ENCODE peak calls at places on chromosomes 11 and 22, in five cellular contexts. J is hippocampal formation, N is left lobe of liver, Y is HEK293T, X is activated T-cell treated with anti-CD3 and anti-CD28 coated beads for 1 hour. G is an unnamed sample.

GRCh38 chr11:48169706-48170105 is 46.9 kb upstream of the OR4B1 start:
- DNase-seq in X (no peak), J (no peak), N (no peak), Y (no peak), G (no peak)

GRCh38 chr11:21588754-21589153 is 604.1 kb upstream of the ANO5 start:
- DNase-seq in X (no peak), N (no peak), J (no peak), Y (no peak), G (no peak)

GRCh38 chr22:45770506-45770905 is 98.9 kb downstream of the ATXN10 start:
- DNase-seq in N (no peak), Y (no peak), X (no peak), J (no peak), G (no peak)

GRCh38 chr11:11513438-11513837 is 108.4 kb downstream of the GALNT18 start:
- DNase-seq in N (no peak), Y (no peak), J (no peak), X (no peak), G (no peak)

GRCh38 chr22:38513063-38513462 is 7.0 kb upstream of the DDX17 start:
- DNase-seq in Y (peak; percentile 45), N (no peak), J (no peak), X (peak; percentile 15), G (peak; percentile 67)

GRCh38 chr11:9657531-9657930 is 6.3 kb upstream of the SWAP70 start:
- DNase-seq in N (no peak), Y (no peak), J (no peak), X (no peak), G (no peak)

GRCh38 chr11:118531597-118532084 is 649 bp downstream of the TMEM25 start:
- DNase-seq in J (no peak), X (no peak), N (no peak), Y (peak; percentile 49), G (no peak)

GRCh38 chr11:123035831-123036230 is 26.1 kb downstream of the HSPA8 start:
- DNase-seq in J (no peak), X (no peak), Y (no peak), N (no peak), G (no peak)

GRCh38 chr11:64436025-64436424 is 77.1 kb downstream of the RPS6KA4 start:
- DNase-seq in X (no peak), Y (no peak), J (no peak), N (no peak), G (no peak)

GRCh38 chr11:67371549-67372231 is 1.7 kb downstream of the CLCF1 start:
- DNase-seq in J (no peak), N (no peak), X (no peak), Y (peak; percentile 65), G (peak; percentile 79)

GRCh38 chr11:1222491-1223345 is at the start of gene MUC5B:
- DNase-seq in N (no peak), J (no peak), Y (no peak), X (no peak), G (no peak)

GRCh38 chr11:68598816-68599653 is 85.3 kb upstream of the GAL start:
- DNase-seq in N (no peak), X (no peak), Y (no peak), J (no peak), G (no peak)

GRCh38 chr11:118635237-118635591 is 27.8 kb downstream of the PHLDB1 start:
- DNase-seq in J (no peak), N (no peak), Y (peak; percentile 36), X (no peak), G (no peak)

GRCh38 chr11:15124528-15124927 is 9.8 kb downstream of the INSC start:
- DNase-seq in J (no peak), X (no peak), Y (no peak), N (no peak), G (no peak)

GRCh38 chr11:46504817-46505613 is 88.8 kb downstream of the AMBRA1 start:
- DNase-seq in X (no peak), J (no peak), Y (no peak), N (no peak), G (no peak)

GRCh38 chr22:49961601-49962011 is 1.0 kb downstream of the PIM3 start:
- DNase-seq in Y (no peak), N (no peak), J (no peak), X (no peak), G (no peak)

GRCh38 chr11:8357505-8357888 is 93.8 kb upstream of the LMO1 start:
- DNase-seq in J (no peak), Y (no peak), X (no peak), N (no peak), G (no peak)

GRCh38 chr11:90204832-90205646 is 17.8 kb downstream of the CHORDC1 start:
- DNase-seq in Y (peak; percentile 50), J (no peak), N (no peak), X (no peak), G (peak; percentile 90)

GRCh38 chr22:39490966-39491680 is 11.0 kb upstream of the MIEF1 start:
- DNase-seq in Y (no peak), N (no peak), X (no peak), J (no peak), G (no peak)

GRCh38 chr11:74019104-74019738 is 10.3 kb upstream of the UCP3 start:
- DNase-seq in J (no peak), X (no peak), Y (no peak), N (peak; percentile 85), G (no peak)

GRCh38 chr11:64306876-64307622 is 1.7 kb downstream of the ESRRA start:
- DNase-seq in Y (no peak), J (peak; percentile 21), N (peak; percentile 93), X (no peak), G (no peak)

GRCh38 chr22:28002863-28003565 is 84.0 kb upstream of the PITPNB start:
- DNase-seq in Y (no peak), X (no peak), N (no peak), J (no peak), G (no peak)

GRCh38 chr11:106875013-106875412 is 143.3 kb downstream of the GUCY1A2 start:
- DNase-seq in X (no peak), Y (no peak), N (no peak), J (no peak), G (no peak)

GRCh38 chr11:124897681-124898680 is at the start of gene ROBO4:
- DNase-seq in N (no peak), Y (no peak), X (no peak), J (no peak), G (no peak)

GRCh38 chr22:37043828-37044538 is 7.6 kb upstream of the KCTD17 start:
- DNase-seq in N (peak; percentile 87), X (peak; percentile 19), J (no peak), Y (peak; percentile 63), G (peak; percentile 89)

GRCh38 chr11:991711-992307 is 44.7 kb downstream of the MUC6 start:
- DNase-seq in X (no peak), N (no peak), Y (no peak), J (no peak), G (no peak)

GRCh38 chr22:46007003-46007847 is 30.3 kb upstream of the WNT7B start:
- DNase-seq in N (no peak), X (no peak), J (no peak), Y (no peak), G (no peak)

GRCh38 chr22:37804886-37805857 is 2.6 kb upstream of the GCAT start:
- DNase-seq in N (peak; percentile 93), Y (peak; percentile 91), X (peak; percentile 46), J (peak; percentile 78), G (no peak)

GRCh38 chr11:67636962-67637361 is 2.6 kb downstream of the TBX10 start:
- DNase-seq in N (no peak), X (no peak), Y (no peak), J (no peak), G (no peak)

GRCh38 chr22:49724893-49725489 is 102.7 kb downstream of the BRD1 start:
- DNase-seq in Y (peak; percentile 86), X (peak; percentile 59), J (peak; percentile 47), N (no peak), G (peak; percentile 79)

GRCh38 chr22:20424937-20425587 is 12.6 kb downstream of the SCARF2 start:
- DNase-seq in N (no peak), X (no peak), J (peak; percentile 12), Y (no peak), G (no peak)

G was measured in Karpas-422.